ENCODE peak calls at places on chromosomes 16 and 17, in nine cellular contexts. Y is lower lobe of right lung, T is adipocyte, R is DMS79 treated with DMSO at 0.1 percent for 48 hours, I is ELF-1, S is T follicular helper cell, Z is NCI-H510A treated with DMSO at 0.1 percent for 48 hours, C is fibroblast of lung, N is fibroblast of mammary gland. B is an unnamed sample.
A peak's percentile ranks its signal among the peaks of the same experiment; 100 is the strongest.

GRCh38 chr16:5845046-5845445 is 747.5 kb upstream of the EEF2KMT start:
- DNase-seq in Y (no peak), T (no peak), R (no peak), I (no peak), S (no peak), Z (no peak), C (peak; percentile 63), N (no peak), B (peak; percentile 51)

GRCh38 chr17:46968896-46969295 is 10.2 kb downstream of the RPRML start:
- DNase-seq in Y (no peak), T (no peak), R (no peak), I (no peak), S (no peak), Z (no peak), C (no peak), N (no peak), B (no peak)

GRCh38 chr17:64393000-64393402 is 2.3 kb upstream of the PECAM1 start:
- DNase-seq in Y (no peak), T (no peak), R (no peak), I (no peak), S (no peak), Z (no peak), C (no peak), N (no peak), B (no peak)

GRCh38 chr17:40647549-40648325 is at the start of gene SMARCE1:
- DNase-seq in Y (peak; percentile 82), T (peak; percentile 85), R (peak; percentile 85), I (peak; percentile 78), S (peak; percentile 51), Z (peak; percentile 89), C (peak; percentile 81), N (peak; percentile 71), B (peak; percentile 71)

GRCh38 chr16:35131429-35131828 is 1672.0 kb downstream of the TP53TG3F start:
- DNase-seq in Y (no peak), T (no peak), R (no peak), I (no peak), S (no peak), Z (no peak), C (no peak), N (no peak), B (no peak)

GRCh38 chr17:63402808-63403207 is 43.3 kb downstream of the CYB561 start:
- DNase-seq in Y (no peak), T (peak; percentile 25), R (no peak), I (no peak), S (no peak), Z (no peak), C (peak; percentile 82), N (peak; percentile 84), B (peak; percentile 80)

GRCh38 chr17:27990100-27990499 is 52.4 kb upstream of the NLK start:
- DNase-seq in Y (no peak), T (no peak), R (no peak), I (no peak), S (no peak), Z (no peak), C (no peak), N (no peak), B (no peak)

GRCh38 chr17:41957058-41957868 is 9.3 kb upstream of the CNP start:
- DNase-seq in Y (no peak), T (peak; percentile 12), R (no peak), I (peak; percentile 74), S (no peak), Z (no peak), C (no peak), N (no peak), B (no peak)

GRCh38 chr16:76650579-76650978 is 373.4 kb downstream of the CNTNAP4 start:
- DNase-seq in Y (no peak), T (no peak), R (no peak), I (no peak), S (no peak), Z (peak; percentile 12), C (no peak), N (peak; percentile 3), B (no peak)

GRCh38 chr17:14616508-14616907 is 315.6 kb downstream of the HS3ST3B1 start:
- DNase-seq in Y (no peak), T (no peak), R (no peak), I (no peak), S (no peak), Z (no peak), C (no peak), N (no peak), B (no peak)

GRCh38 chr17:77163001-77163400 is 22.2 kb downstream of the SEC14L1 start:
- DNase-seq in Y (no peak), T (no peak), R (no peak), I (peak; percentile 60), S (no peak), Z (no peak), C (no peak), N (peak; percentile 22), B (no peak)

GRCh38 chr17:78501241-78502036 is 75.8 kb downstream of the DNAH17 start:
- DNase-seq in Y (no peak), T (no peak), R (no peak), I (no peak), S (no peak), Z (no peak), C (no peak), N (no peak), B (no peak)

GRCh38 chr16:55476625-55477533 is 2.1 kb upstream of the MMP2 start:
- DNase-seq in Y (no peak), T (peak; percentile 27), R (peak; percentile 3), I (no peak), S (no peak), Z (no peak), C (no peak), N (no peak), B (no peak)

B was measured in astrocyte.